ENCODE peak calls at places on chromosomes 5 and 9, in five cellular contexts. One of them, this sample, is unnamed.

GRCh38 chr5:137672001-137672400 is 63.9 kb downstream of the KLHL3 start:
- DNase-seq in GM12891: no peak
- DNase-seq in H1: no peak
- DNase-seq in HCT116: no peak
- DNase-seq in sigmoid colon: no peak
- DNase-seq in this sample: no peak

GRCh38 chr9:111645806-111646205 is 14.7 kb downstream of the DNAJC25 start:
- DNase-seq in GM12891: no peak
- DNase-seq in H1: no peak
- DNase-seq in HCT116: no peak
- DNase-seq in sigmoid colon: no peak
- DNase-seq in this sample: no peak

GRCh38 chr9:81669011-81669739 is 20.2 kb downstream of the TLE1 start:
- DNase-seq in GM12891: no peak
- DNase-seq in H1: no peak
- DNase-seq in HCT116: no peak
- DNase-seq in sigmoid colon: no peak
- DNase-seq in this sample: no peak

GRCh38 chr5:132386644-132387286 is 17.3 kb downstream of the SLC22A5 start:
- DNase-seq in GM12891: peak
- DNase-seq in H1: peak
- DNase-seq in HCT116: peak
- DNase-seq in sigmoid colon: peak
- DNase-seq in this sample: no peak

GRCh38 chr9:72271617-72272478 is 93.2 kb downstream of the ZFAND5 start:
- DNase-seq in GM12891: peak
- DNase-seq in H1: peak
- DNase-seq in HCT116: peak
- DNase-seq in sigmoid colon: no peak
- DNase-seq in this sample: peak

GRCh38 chr5:95728494-95729114 is 2.5 kb upstream of the RHOBTB3 start:
- DNase-seq in GM12891: no peak
- DNase-seq in H1: no peak
- DNase-seq in HCT116: no peak
- DNase-seq in sigmoid colon: no peak
- DNase-seq in this sample: no peak

GRCh38 chr5:62115009-62115408 is 191.0 kb upstream of the KIF2A start:
- DNase-seq in GM12891: no peak
- DNase-seq in H1: no peak
- DNase-seq in HCT116: no peak
- DNase-seq in sigmoid colon: no peak
- DNase-seq in this sample: no peak

GRCh38 chr5:132458226-132458560 is 32.4 kb downstream of the IRF1 start:
- DNase-seq in GM12891: no peak
- DNase-seq in H1: no peak
- DNase-seq in HCT116: no peak
- DNase-seq in sigmoid colon: no peak
- DNase-seq in this sample: no peak

GRCh38 chr5:42581845-42582244 is 158.6 kb downstream of the GHR start:
- DNase-seq in GM12891: no peak
- DNase-seq in H1: no peak
- DNase-seq in HCT116: no peak
- DNase-seq in sigmoid colon: no peak
- DNase-seq in this sample: no peak

GRCh38 chr9:38126730-38127129 is 57.7 kb upstream of the SHB start:
- DNase-seq in GM12891: no peak
- DNase-seq in H1: no peak
- DNase-seq in HCT116: no peak
- DNase-seq in sigmoid colon: no peak
- DNase-seq in this sample: no peak

DNA sequence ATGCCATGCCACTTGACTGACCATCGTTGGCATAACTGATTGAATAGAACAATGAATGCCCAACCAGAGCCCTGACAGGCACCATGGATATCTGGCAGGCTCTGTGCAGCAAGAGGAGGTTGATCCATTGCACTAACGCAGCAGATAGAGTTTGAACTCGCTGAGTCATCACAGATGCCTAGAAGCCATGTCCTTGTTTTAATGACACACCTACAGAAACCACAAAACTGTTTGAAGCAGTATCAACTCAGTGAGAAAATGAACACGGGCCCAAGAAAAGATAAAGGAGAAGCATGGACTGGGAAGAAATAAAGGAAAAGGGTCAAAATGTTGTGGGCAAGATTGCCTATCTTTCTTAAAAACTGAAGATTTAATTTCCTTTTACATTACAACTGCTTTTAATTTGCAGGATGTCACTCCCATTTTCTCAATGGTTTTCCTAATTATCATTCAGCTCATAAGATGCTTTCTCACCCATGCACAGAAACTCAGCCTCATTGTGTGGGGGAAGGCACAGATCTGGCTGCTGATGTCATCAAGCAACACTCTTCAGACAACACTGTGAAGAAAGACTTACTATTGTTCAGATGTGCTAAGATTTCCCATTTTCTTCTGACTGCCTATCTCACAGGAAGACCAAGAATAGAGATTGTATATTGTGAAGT is 129.0 kb downstream of the PIK3R1 start:
- DNase-seq in GM12891: no peak
- DNase-seq in H1: no peak
- DNase-seq in HCT116: no peak
- DNase-seq in sigmoid colon: no peak
- DNase-seq in this sample: no peak
- TF ChIP-seq POLR2AphosphoS5 in GM12891: no peak
- TF ChIP-seq POLR2AphosphoS5 in H1: no peak
- TF ChIP-seq POLR2AphosphoS5 in HCT116: no peak
- TF ChIP-seq POLR2AphosphoS5 in sigmoid colon: no peak
- TF ChIP-seq POLR2AphosphoS5 in this sample: no peak

DNA sequence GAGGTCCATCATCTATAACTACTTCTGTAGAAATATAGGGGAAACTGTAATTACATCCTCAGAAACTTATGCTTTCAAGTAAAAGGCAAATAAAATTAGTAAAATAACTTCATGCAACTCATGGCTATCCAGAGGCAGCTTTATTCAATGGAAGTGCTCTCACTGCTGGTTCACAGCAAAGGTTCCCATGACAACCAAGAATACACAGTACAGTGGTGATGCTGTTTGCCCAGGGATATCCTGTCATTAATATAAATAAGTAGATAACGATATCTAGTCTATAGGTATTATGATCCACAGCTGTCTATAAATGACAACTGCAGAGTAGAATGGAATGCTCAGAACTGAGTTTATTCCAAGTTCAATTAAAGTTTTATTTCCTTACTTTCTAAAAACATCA is 390.3 kb downstream of the PDE4D start:
- DNase-seq in GM12891: no peak
- DNase-seq in H1: no peak
- DNase-seq in HCT116: no peak
- DNase-seq in sigmoid colon: no peak
- DNase-seq in this sample: no peak
- TF ChIP-seq POLR2AphosphoS5 in GM12891: no peak
- TF ChIP-seq POLR2AphosphoS5 in H1: no peak
- TF ChIP-seq POLR2AphosphoS5 in HCT116: no peak
- TF ChIP-seq POLR2AphosphoS5 in sigmoid colon: no peak
- TF ChIP-seq POLR2AphosphoS5 in this sample: no peak

GRCh38 chr9:83538172-83538889 is at the start of gene FRMD3:
- DNase-seq in GM12891: peak
- DNase-seq in H1: peak
- DNase-seq in HCT116: peak
- DNase-seq in sigmoid colon: peak
- DNase-seq in this sample: no peak
- TF ChIP-seq POLR2AphosphoS5 in GM12891: no peak
- TF ChIP-seq POLR2AphosphoS5 in H1: no peak
- TF ChIP-seq POLR2AphosphoS5 in HCT116: no peak
- TF ChIP-seq POLR2AphosphoS5 in sigmoid colon: no peak
- TF ChIP-seq POLR2AphosphoS5 in this sample: no peak

GRCh38 chr9:8101607-8102006 is 302.0 kb upstream of the DMAC1 start:
- DNase-seq in GM12891: no peak
- DNase-seq in H1: no peak
- DNase-seq in HCT116: no peak
- DNase-seq in sigmoid colon: no peak
- DNase-seq in this sample: no peak

DNA sequence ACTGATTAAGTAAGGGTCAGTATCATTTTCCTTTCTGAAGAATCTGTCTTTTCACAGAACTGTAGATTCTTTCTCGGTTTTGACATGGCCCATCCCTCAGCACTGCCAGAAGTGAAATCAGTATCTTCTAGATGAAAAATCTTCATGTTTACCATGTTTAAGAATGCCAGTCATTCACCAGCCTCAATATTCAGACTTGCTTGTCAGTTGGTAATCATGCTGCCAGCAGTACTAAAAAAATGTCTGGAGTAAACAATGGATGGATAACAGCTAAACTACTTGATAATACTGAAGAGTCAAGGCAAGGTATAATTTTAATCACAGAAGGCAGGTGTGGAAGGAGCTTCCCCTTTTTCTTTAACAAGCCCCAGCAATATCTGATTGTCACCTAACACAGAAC is 306.8 kb upstream of the DMAC1 start:
- DNase-seq in GM12891: no peak
- DNase-seq in H1: no peak
- DNase-seq in HCT116: no peak
- DNase-seq in sigmoid colon: no peak
- DNase-seq in this sample: no peak
- TF ChIP-seq POLR2AphosphoS5 in GM12891: no peak
- TF ChIP-seq POLR2AphosphoS5 in H1: no peak
- TF ChIP-seq POLR2AphosphoS5 in HCT116: no peak
- TF ChIP-seq POLR2AphosphoS5 in sigmoid colon: no peak
- TF ChIP-seq POLR2AphosphoS5 in this sample: no peak

GRCh38 chr5:43663916-43664315 is 60.9 kb downstream of the NNT start:
- DNase-seq in GM12891: no peak
- DNase-seq in H1: no peak
- DNase-seq in HCT116: no peak
- DNase-seq in sigmoid colon: no peak
- DNase-seq in this sample: no peak

GRCh38 chr5:43661102-43661501 is 58.1 kb downstream of the NNT start:
- DNase-seq in GM12891: no peak
- DNase-seq in H1: peak
- DNase-seq in HCT116: peak
- DNase-seq in sigmoid colon: no peak
- DNase-seq in this sample: no peak

GRCh38 chr5:43659075-43659474 is 56.1 kb downstream of the NNT start:
- DNase-seq in GM12891: no peak
- DNase-seq in H1: no peak
- DNase-seq in HCT116: no peak
- DNase-seq in sigmoid colon: no peak
- DNase-seq in this sample: no peak

GRCh38 chr5:43664641-43665040 is 61.7 kb downstream of the NNT start:
- DNase-seq in GM12891: no peak
- DNase-seq in H1: no peak
- DNase-seq in HCT116: no peak
- DNase-seq in sigmoid colon: no peak
- DNase-seq in this sample: no peak
- TF ChIP-seq POLR2AphosphoS5 in GM12891: no peak
- TF ChIP-seq POLR2AphosphoS5 in H1: no peak
- TF ChIP-seq POLR2AphosphoS5 in HCT116: no peak
- TF ChIP-seq POLR2AphosphoS5 in sigmoid colon: no peak
- TF ChIP-seq POLR2AphosphoS5 in this sample: no peak

GRCh38 chr5:142395334-142395733 is 70.5 kb upstream of the SPRY4 start:
- DNase-seq in GM12891: no peak
- DNase-seq in H1: no peak
- DNase-seq in HCT116: no peak
- DNase-seq in sigmoid colon: no peak
- DNase-seq in this sample: no peak
- TF ChIP-seq POLR2AphosphoS5 in GM12891: no peak
- TF ChIP-seq POLR2AphosphoS5 in H1: no peak
- TF ChIP-seq POLR2AphosphoS5 in HCT116: no peak
- TF ChIP-seq POLR2AphosphoS5 in sigmoid colon: no peak
- TF ChIP-seq POLR2AphosphoS5 in this sample: no peak

GRCh38 chr9:127945338-127945737 is 7.7 kb upstream of the DPM2 start:
- DNase-seq in GM12891: no peak
- DNase-seq in H1: no peak
- DNase-seq in HCT116: no peak
- DNase-seq in sigmoid colon: no peak
- DNase-seq in this sample: no peak

GRCh38 chr9:127942152-127943010 is 4.7 kb upstream of the DPM2 start:
- DNase-seq in GM12891: peak
- DNase-seq in H1: peak
- DNase-seq in HCT116: no peak
- DNase-seq in sigmoid colon: peak
- DNase-seq in this sample: no peak

GRCh38 chr9:127944586-127945218 is 7.0 kb upstream of the DPM2 start:
- DNase-seq in GM12891: no peak
- DNase-seq in H1: no peak
- DNase-seq in HCT116: no peak
- DNase-seq in sigmoid colon: no peak
- DNase-seq in this sample: no peak

GRCh38 chr9:127943011-127943662 is 5.5 kb upstream of the DPM2 start:
- DNase-seq in GM12891: no peak
- DNase-seq in H1: no peak
- DNase-seq in HCT116: no peak
- DNase-seq in sigmoid colon: no peak
- DNase-seq in this sample: no peak

DNA sequence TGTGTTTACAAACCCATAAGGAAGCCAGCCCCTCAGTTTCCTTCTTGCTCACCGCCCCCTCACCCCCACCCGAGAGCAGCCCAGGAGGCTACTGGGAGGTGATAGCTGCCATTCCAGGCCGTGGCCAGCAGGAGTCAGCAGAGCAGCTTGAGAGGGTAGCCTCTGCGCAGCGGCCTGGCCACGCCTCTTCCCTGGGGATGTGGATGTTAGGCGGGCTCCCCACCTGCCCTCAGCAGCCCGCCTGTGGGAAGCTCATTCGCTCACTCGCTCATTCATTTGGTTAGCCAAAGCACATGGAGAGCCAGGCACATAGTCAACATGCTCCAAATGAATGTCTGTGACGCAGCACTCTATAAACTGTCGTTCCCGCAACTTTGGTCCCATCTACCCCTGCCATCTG is 6.1 kb upstream of the DPM2 start:
- DNase-seq in GM12891: peak
- DNase-seq in H1: peak
- DNase-seq in HCT116: peak
- DNase-seq in sigmoid colon: peak
- DNase-seq in this sample: no peak
- TF ChIP-seq POLR2AphosphoS5 in GM12891: no peak
- TF ChIP-seq POLR2AphosphoS5 in H1: no peak
- TF ChIP-seq POLR2AphosphoS5 in HCT116: no peak
- TF ChIP-seq POLR2AphosphoS5 in sigmoid colon: no peak
- TF ChIP-seq POLR2AphosphoS5 in this sample: no peak